ENCODE peak calls at places on chromosomes 3 and 15, in six cellular contexts. F is SK-N-SH, R is heart right ventricle, E is mucosa of descending colon, C is stomach, G is pancreas. S is an unnamed sample. For H3K4me1, the result is how much of the 10 kb centered on the place peaks cover.

GRCh38 chr3:48002787-48003186 is 13.4 kb downstream of the MAP4 start:
- DNase-seq in F (no peak), R (no peak), E (no peak), C (no peak), G (no peak), S (no peak)

GRCh38 chr15:84631706-84632272 is 22.3 kb downstream of the WDR73 start:
- DNase-seq in F (no peak), R (no peak), E (no peak), C (no peak), G (no peak), S (no peak)

GRCh38 chr3:119747355-119747754 is 34.5 kb upstream of the NR1I2 start:
- DNase-seq in F (no peak), R (no peak), E (no peak), C (no peak), G (no peak), S (no peak)

GRCh38 chr3:195153121-195153520 is 117.8 kb downstream of the XXYLT1 start:
- DNase-seq in F (peak), R (peak), E (no peak), C (no peak), G (no peak), S (peak)

GRCh38 chr3:100032262-100032661 is 82.0 kb downstream of the FILIP1L start:
- DNase-seq in F (no peak), R (no peak), E (no peak), C (no peak), G (no peak), S (no peak)

GRCh38 chr3:156036258-156037053 is 83.9 kb upstream of the KCNAB1 start:
- DNase-seq in F (no peak), R (no peak), E (no peak), C (no peak), G (no peak), S (no peak)

GRCh38 chr15:26449296-26449695 is 323.6 kb downstream of the GABRB3 start:
- DNase-seq in F (no peak), R (no peak), E (no peak), C (no peak), G (no peak), S (no peak)

GRCh38 chr3:195258449-195259145 is 12.4 kb downstream of the XXYLT1 start:
- DNase-seq in F (no peak), R (no peak), E (no peak), C (no peak), G (no peak), S (no peak)

GRCh38 chr3:186530415-186530814 is 13.8 kb downstream of the CRYGS start:
- DNase-seq in F (no peak), R (no peak), E (no peak), C (no peak), G (no peak), S (no peak)

GRCh38 chr15:43883571-43883970 is 56.8 kb downstream of the WDR76 start:
- DNase-seq in F (no peak), R (no peak), E (no peak), C (no peak), G (no peak), S (no peak)

GRCh38 chr15:81492303-81492702 is 118.3 kb upstream of the TMC3 start:
- DNase-seq in F (no peak), R (peak), E (no peak), C (no peak), G (no peak), S (no peak)

GRCh38 chr3:55486857-55487375 is at the start of gene WNT5A:
- DNase-seq in F (peak), R (no peak), E (peak), C (no peak), G (peak), S (no peak)

GRCh38 chr3:66140763-66141372 is 79.9 kb upstream of the SLC25A26 start:
- DNase-seq in F (no peak), R (no peak), E (no peak), C (peak), G (no peak), S (no peak)

GRCh38 chr15:75508741-75509532 is 57.4 kb upstream of the SIN3A start:
- DNase-seq in F (peak), R (peak), E (no peak), C (no peak), G (no peak), S (no peak)

GRCh38 chr3:124360140-124360539 is 368.2 kb upstream of the ROPN1 start:
- DNase-seq in F (no peak), R (no peak), E (no peak), C (no peak), G (no peak), S (no peak)

GRCh38 chr3:141243295-141243707 is 11.7 kb downstream of the PXYLP1 start:
- DNase-seq in F (no peak), R (no peak), E (no peak), C (no peak), G (no peak), S (peak)

GRCh38 chr3:158094235-158094916 is 11.8 kb downstream of the SHOX2 start:
- DNase-seq in F (no peak), R (no peak), E (peak), C (no peak), G (no peak), S (no peak)
- H3K4me3 ChIP-seq in F (no peak), R (no peak), E (no peak), C (no peak), G (no peak), S (no peak)

GRCh38 chr15:42401544-42402478 is 42.5 kb downstream of the CAPN3 start:
- DNase-seq in F (no peak), R (no peak), E (no peak), C (no peak), G (no peak), S (no peak)
- TF ChIP-seq CTCF in F (no peak), R (no peak), E (no peak), C (no peak), G (no peak), S (no peak)

GRCh38 chr3:152176998-152177397 is 91.7 kb upstream of the MBNL1 start:
- DNase-seq in F (no peak), R (no peak), E (no peak), C (no peak), G (no peak), S (no peak)
- H3K4me1 ChIP-seq in F (under half), R (under half), E (under half), C (under half), G (under half), S (under half)

GRCh38 chr15:67070892-67071664 is 5.7 kb downstream of the SMAD3 start:
- DNase-seq in F (no peak), R (no peak), E (no peak), C (no peak), G (no peak), S (no peak)
- H3K4me3 ChIP-seq in F (no peak), R (no peak), E (no peak), C (no peak), G (no peak), S (no peak)

GRCh38 chr3:23864954-23865353 is 51.8 kb downstream of the NKIRAS1 start:
- DNase-seq in F (no peak), R (peak), E (no peak), C (no peak), G (no peak), S (no peak)

GRCh38 chr3:23865595-23866396 is 51.0 kb downstream of the NKIRAS1 start:
- DNase-seq in F (peak), R (peak), E (peak), C (no peak), G (no peak), S (no peak)

GRCh38 chr3:23863060-23863459 is 53.7 kb downstream of the NKIRAS1 start:
- DNase-seq in F (no peak), R (no peak), E (no peak), C (no peak), G (no peak), S (no peak)

GRCh38 chr3:23872330-23872729 is 44.5 kb downstream of the NKIRAS1 start:
- DNase-seq in F (no peak), R (no peak), E (no peak), C (no peak), G (no peak), S (no peak)

GRCh38 chr3:23867400-23867799 is 49.4 kb downstream of the NKIRAS1 start:
- DNase-seq in F (no peak), R (no peak), E (no peak), C (no peak), G (no peak), S (no peak)
- TF ChIP-seq CTCF in F (peak), R (no peak), E (no peak), C (no peak), G (no peak), S (peak)

GRCh38 chr15:33757505-33758211 is 210.6 kb upstream of the CHRM5 start:
- DNase-seq in F (no peak), R (no peak), E (no peak), C (no peak), G (no peak), S (no peak)

GRCh38 chr15:33754242-33754641 is 214.1 kb upstream of the CHRM5 start:
- DNase-seq in F (no peak), R (no peak), E (no peak), C (no peak), G (no peak), S (no peak)

GRCh38 chr15:33756950-33757349 is 211.3 kb upstream of the CHRM5 start:
- DNase-seq in F (no peak), R (no peak), E (no peak), C (no peak), G (no peak), S (no peak)

GRCh38 chr15:33753012-33753411 is 215.3 kb upstream of the CHRM5 start:
- DNase-seq in F (no peak), R (no peak), E (no peak), C (no peak), G (no peak), S (no peak)
- H3K4me1 ChIP-seq in F (under half), R (under half), E (under half), C (under half), G (under half), S (under half)

DNA sequence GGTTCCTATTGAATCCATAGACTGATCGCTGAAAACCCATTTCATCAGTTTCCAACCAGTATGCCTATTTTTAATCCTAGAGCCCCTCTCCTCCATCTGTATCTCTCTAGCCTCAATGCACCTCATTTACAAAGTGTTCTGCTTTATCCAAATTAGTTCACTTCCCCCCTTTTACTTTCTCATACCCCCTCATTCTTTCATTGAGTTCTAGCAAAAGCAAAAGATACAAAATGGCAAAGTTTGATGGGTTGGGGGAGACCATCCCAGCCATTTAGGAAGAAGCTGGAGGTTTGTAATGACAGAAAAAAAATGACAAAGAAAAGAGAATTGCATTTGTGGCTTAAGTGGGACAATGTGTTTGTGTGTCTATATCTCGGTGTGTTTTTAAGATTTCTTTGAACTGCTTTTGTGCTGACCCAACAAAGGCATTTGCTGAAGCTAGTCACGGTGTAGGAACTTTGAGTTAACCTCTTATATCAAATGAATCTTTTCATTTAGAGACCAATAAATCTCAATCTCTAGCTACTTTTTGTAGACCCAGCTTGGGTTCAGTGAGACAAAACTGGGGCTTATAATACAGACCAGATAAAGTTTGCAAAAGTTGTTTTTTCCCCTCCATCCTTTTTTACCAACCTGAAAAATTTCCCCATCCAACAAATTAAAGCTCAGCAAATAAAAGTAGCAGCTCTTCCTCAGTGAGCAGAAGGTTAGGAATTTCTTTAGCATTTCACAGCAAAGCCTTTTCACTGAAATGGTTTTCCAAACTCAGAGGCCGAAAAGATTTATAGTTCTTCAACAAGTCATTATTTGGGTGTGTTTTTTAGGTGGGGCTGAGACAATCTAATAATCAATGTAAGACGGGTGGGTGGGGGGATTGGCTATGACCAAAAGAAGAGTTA is 18.8 kb downstream of the NR2F2 start:
- DNase-seq in F (no peak), R (no peak), E (no peak), C (no peak), G (no peak), S (no peak)
- H3K4me3 ChIP-seq in F (no peak), R (no peak), E (no peak), C (no peak), G (no peak), S (no peak)

GRCh38 chr3:18445421-18446066 is 20.4 kb upstream of the SATB1 start:
- DNase-seq in F (peak), R (no peak), E (no peak), C (peak), G (peak), S (no peak)
- TF ChIP-seq CTCF in F (no peak), R (no peak), E (no peak), C (no peak), G (no peak), S (no peak)

GRCh38 chr3:16386536-16386935 is 121.5 kb downstream of the OXNAD1 start:
- DNase-seq in F (no peak), R (no peak), E (no peak), C (no peak), G (no peak), S (no peak)

GRCh38 chr3:16382852-16383251 is 117.8 kb downstream of the OXNAD1 start:
- DNase-seq in F (no peak), R (no peak), E (no peak), C (no peak), G (no peak), S (no peak)

GRCh38 chr3:16383864-16384263 is 118.9 kb downstream of the OXNAD1 start:
- DNase-seq in F (no peak), R (no peak), E (no peak), C (no peak), G (no peak), S (no peak)

GRCh38 chr3:16381426-16381825 is 116.4 kb downstream of the OXNAD1 start:
- DNase-seq in F (no peak), R (no peak), E (no peak), C (no peak), G (no peak), S (no peak)

DNA sequence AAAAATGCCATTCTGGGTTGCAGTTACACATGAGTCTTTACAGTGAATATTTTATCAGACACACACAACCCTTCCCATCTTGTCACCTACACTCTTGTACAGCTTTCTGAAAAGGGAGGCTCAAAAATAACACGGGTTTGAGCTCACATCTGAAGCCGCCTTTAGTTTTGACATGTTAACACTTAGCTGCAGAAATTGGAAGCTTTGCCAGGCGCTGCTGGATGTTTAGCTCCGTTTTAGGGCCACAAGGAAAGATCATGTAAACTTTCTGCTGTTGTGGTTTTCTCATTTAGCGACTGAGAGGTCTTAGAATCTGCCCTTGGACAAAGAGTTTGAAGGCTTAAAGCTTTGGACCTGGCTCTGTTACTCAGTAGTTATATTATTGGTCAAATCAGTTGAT is 120.1 kb downstream of the OXNAD1 start:
- DNase-seq in F (no peak), R (no peak), E (no peak), C (no peak), G (no peak), S (no peak)
- H3K4me1 ChIP-seq in F (under half), R (under half), E (under half), C (under half), G (under half), S (under half)